ENCODE peak calls at places on chromosomes 5 and 9, in seven cellular contexts. One of them, this sample, is unnamed. For H3K9me3, the result is how much of the 10 kb centered on the place peaks cover.

GRCh38 chr5:133528841-133529240 is 83.5 kb downstream of the FSTL4 start:
- DNase-seq in colonic mucosa: no peak
- DNase-seq in right lobe of liver: no peak
- DNase-seq in PC-3: no peak
- DNase-seq in cardiac muscle cell: no peak
- DNase-seq in tibial nerve: no peak
- DNase-seq in left lung: no peak
- DNase-seq in this sample: no peak

GRCh38 chr9:16512281-16512680 is 358.2 kb downstream of the BNC2 start:
- DNase-seq in colonic mucosa: no peak
- DNase-seq in right lobe of liver: no peak
- DNase-seq in PC-3: peak
- DNase-seq in cardiac muscle cell: no peak
- DNase-seq in tibial nerve: no peak
- DNase-seq in left lung: no peak
- DNase-seq in this sample: no peak

GRCh38 chr9:133935328-133936040 is 56.6 kb downstream of the VAV2 start:
- DNase-seq in colonic mucosa: peak
- DNase-seq in right lobe of liver: peak
- DNase-seq in PC-3: no peak
- DNase-seq in cardiac muscle cell: peak
- DNase-seq in tibial nerve: peak
- DNase-seq in left lung: peak
- DNase-seq in this sample: no peak

GRCh38 chr5:145925353-145925752 is 11.0 kb upstream of the SH3RF2 start:
- DNase-seq in colonic mucosa: no peak
- DNase-seq in right lobe of liver: no peak
- DNase-seq in PC-3: peak
- DNase-seq in cardiac muscle cell: peak
- DNase-seq in tibial nerve: no peak
- DNase-seq in left lung: no peak
- DNase-seq in this sample: no peak

GRCh38 chr9:96256800-96257199 is 45.2 kb downstream of the HSD17B3 start:
- DNase-seq in colonic mucosa: no peak
- DNase-seq in right lobe of liver: no peak
- DNase-seq in PC-3: peak
- DNase-seq in cardiac muscle cell: peak
- DNase-seq in tibial nerve: no peak
- DNase-seq in left lung: no peak
- DNase-seq in this sample: no peak

GRCh38 chr9:36436909-36437308 is 36.8 kb upstream of the RNF38 start:
- DNase-seq in colonic mucosa: no peak
- DNase-seq in right lobe of liver: no peak
- DNase-seq in PC-3: no peak
- DNase-seq in cardiac muscle cell: peak
- DNase-seq in tibial nerve: no peak
- DNase-seq in left lung: peak
- DNase-seq in this sample: peak

GRCh38 chr5:8570529-8570928 is 701.6 kb downstream of the MTRR start:
- DNase-seq in colonic mucosa: no peak
- DNase-seq in right lobe of liver: no peak
- DNase-seq in PC-3: no peak
- DNase-seq in cardiac muscle cell: no peak
- DNase-seq in tibial nerve: no peak
- DNase-seq in left lung: no peak
- DNase-seq in this sample: no peak

GRCh38 chr9:129146441-129146933 is 31.6 kb downstream of the IER5L start:
- DNase-seq in colonic mucosa: no peak
- DNase-seq in right lobe of liver: no peak
- DNase-seq in PC-3: no peak
- DNase-seq in cardiac muscle cell: peak
- DNase-seq in tibial nerve: no peak
- DNase-seq in left lung: no peak
- DNase-seq in this sample: no peak

GRCh38 chr9:126980231-126980630 is 65.6 kb downstream of the RALGPS1 start:
- DNase-seq in colonic mucosa: no peak
- DNase-seq in right lobe of liver: no peak
- DNase-seq in PC-3: no peak
- DNase-seq in cardiac muscle cell: peak
- DNase-seq in tibial nerve: no peak
- DNase-seq in left lung: no peak
- DNase-seq in this sample: no peak

GRCh38 chr9:113598883-113599282 is 135.4 kb downstream of the RGS3 start:
- DNase-seq in colonic mucosa: no peak
- DNase-seq in right lobe of liver: no peak
- DNase-seq in PC-3: no peak
- DNase-seq in cardiac muscle cell: no peak
- DNase-seq in tibial nerve: no peak
- DNase-seq in left lung: no peak
- DNase-seq in this sample: no peak

GRCh38 chr9:71783120-71783523 is 14.8 kb upstream of the CEMIP2 start:
- DNase-seq in colonic mucosa: peak
- DNase-seq in right lobe of liver: peak
- DNase-seq in PC-3: peak
- DNase-seq in cardiac muscle cell: no peak
- DNase-seq in tibial nerve: no peak
- DNase-seq in left lung: no peak
- DNase-seq in this sample: peak

GRCh38 chr5:32506251-32506661 is 61.7 kb upstream of the ZFR start:
- DNase-seq in colonic mucosa: no peak
- DNase-seq in right lobe of liver: no peak
- DNase-seq in PC-3: peak
- DNase-seq in cardiac muscle cell: peak
- DNase-seq in tibial nerve: no peak
- DNase-seq in left lung: no peak
- DNase-seq in this sample: no peak

GRCh38 chr9:2780326-2780725 is 63.0 kb downstream of the KCNV2 start:
- DNase-seq in colonic mucosa: no peak
- DNase-seq in right lobe of liver: no peak
- DNase-seq in PC-3: no peak
- DNase-seq in cardiac muscle cell: no peak
- DNase-seq in tibial nerve: no peak
- DNase-seq in left lung: no peak
- DNase-seq in this sample: no peak

GRCh38 chr9:2780846-2781245 is 63.0 kb downstream of the PUM3 start:
- DNase-seq in colonic mucosa: no peak
- DNase-seq in right lobe of liver: no peak
- DNase-seq in PC-3: no peak
- DNase-seq in cardiac muscle cell: no peak
- DNase-seq in tibial nerve: no peak
- DNase-seq in left lung: no peak
- DNase-seq in this sample: no peak

GRCh38 chr9:2778816-2779215 is 61.5 kb downstream of the KCNV2 start:
- DNase-seq in colonic mucosa: no peak
- DNase-seq in right lobe of liver: no peak
- DNase-seq in PC-3: no peak
- DNase-seq in cardiac muscle cell: no peak
- DNase-seq in tibial nerve: no peak
- DNase-seq in left lung: no peak
- DNase-seq in this sample: no peak

GRCh38 chr9:2781336-2781735 is 62.6 kb downstream of the PUM3 start:
- DNase-seq in colonic mucosa: no peak
- DNase-seq in right lobe of liver: no peak
- DNase-seq in PC-3: no peak
- DNase-seq in cardiac muscle cell: no peak
- DNase-seq in tibial nerve: no peak
- DNase-seq in left lung: no peak
- DNase-seq in this sample: no peak

DNA sequence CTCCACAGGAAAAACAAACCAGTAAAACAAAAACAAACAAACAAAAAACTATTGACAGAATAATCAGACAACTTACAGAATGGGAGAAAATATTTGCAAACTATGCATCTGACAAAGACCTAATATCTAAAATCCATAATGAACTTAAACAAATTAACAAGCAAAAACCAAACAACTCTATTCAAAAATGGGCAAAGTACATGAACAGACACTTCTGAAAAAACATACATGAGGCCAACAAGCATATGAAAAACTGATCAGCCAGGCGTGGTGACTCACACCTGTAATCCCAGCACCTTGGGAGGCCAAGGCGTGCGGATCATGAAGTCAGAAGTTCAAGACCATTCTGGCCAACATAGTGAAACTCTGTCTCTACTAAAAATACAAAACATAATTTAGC is 60.1 kb downstream of the KCNV2 start:
- DNase-seq in colonic mucosa: no peak
- DNase-seq in right lobe of liver: no peak
- DNase-seq in PC-3: no peak
- DNase-seq in cardiac muscle cell: no peak
- DNase-seq in tibial nerve: no peak
- DNase-seq in left lung: no peak
- DNase-seq in this sample: no peak
- H3K9me3 ChIP-seq in colonic mucosa: under half
- H3K9me3 ChIP-seq in right lobe of liver: under half
- H3K9me3 ChIP-seq in PC-3: under half
- H3K9me3 ChIP-seq in cardiac muscle cell: under half
- H3K9me3 ChIP-seq in tibial nerve: under half
- H3K9me3 ChIP-seq in left lung: half or more
- H3K9me3 ChIP-seq in this sample: under half

DNA sequence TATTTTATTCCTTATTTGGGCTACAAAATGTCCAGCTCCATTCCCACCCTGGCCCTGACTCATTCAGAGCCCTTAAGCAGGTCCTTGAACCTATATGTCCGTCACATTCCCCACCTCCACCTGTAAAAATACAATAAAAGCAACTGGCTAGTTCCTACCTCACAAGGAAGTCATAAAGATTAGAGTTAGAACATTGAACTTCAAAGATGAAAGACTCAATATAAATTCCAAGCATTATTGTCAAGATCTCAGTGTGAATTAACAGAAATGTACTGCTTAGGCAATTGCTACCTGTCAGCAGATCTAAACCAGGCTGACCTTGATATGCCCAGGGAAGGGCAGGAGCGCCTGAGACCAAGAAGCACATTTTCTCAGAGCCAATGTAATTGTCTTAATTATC is 221.8 kb downstream of the ENC1 start:
- DNase-seq in colonic mucosa: peak
- DNase-seq in right lobe of liver: no peak
- DNase-seq in PC-3: no peak
- DNase-seq in cardiac muscle cell: no peak
- DNase-seq in tibial nerve: no peak
- DNase-seq in left lung: no peak
- DNase-seq in this sample: no peak
- H3K9me3 ChIP-seq in colonic mucosa: under half
- H3K9me3 ChIP-seq in right lobe of liver: under half
- H3K9me3 ChIP-seq in PC-3: under half
- H3K9me3 ChIP-seq in cardiac muscle cell: under half
- H3K9me3 ChIP-seq in tibial nerve: under half
- H3K9me3 ChIP-seq in left lung: under half
- H3K9me3 ChIP-seq in this sample: under half

GRCh38 chr5:141236516-141237313 is 8.5 kb upstream of the PCDHB15 start:
- DNase-seq in colonic mucosa: no peak
- DNase-seq in right lobe of liver: no peak
- DNase-seq in PC-3: no peak
- DNase-seq in cardiac muscle cell: no peak
- DNase-seq in tibial nerve: no peak
- DNase-seq in left lung: no peak
- DNase-seq in this sample: no peak
- H3K9me3 ChIP-seq in colonic mucosa: under half
- H3K9me3 ChIP-seq in right lobe of liver: under half
- H3K9me3 ChIP-seq in PC-3: under half
- H3K9me3 ChIP-seq in cardiac muscle cell: under half
- H3K9me3 ChIP-seq in tibial nerve: half or more
- H3K9me3 ChIP-seq in left lung: half or more
- H3K9me3 ChIP-seq in this sample: half or more

GRCh38 chr5:38556599-38557308 is at the start of gene LIFR:
- DNase-seq in colonic mucosa: peak
- DNase-seq in right lobe of liver: peak
- DNase-seq in PC-3: peak
- DNase-seq in cardiac muscle cell: peak
- DNase-seq in tibial nerve: peak
- DNase-seq in left lung: peak
- DNase-seq in this sample: peak
- H3K9me3 ChIP-seq in colonic mucosa: under half
- H3K9me3 ChIP-seq in right lobe of liver: under half
- H3K9me3 ChIP-seq in PC-3: under half
- H3K9me3 ChIP-seq in cardiac muscle cell: under half
- H3K9me3 ChIP-seq in tibial nerve: under half
- H3K9me3 ChIP-seq in left lung: under half
- H3K9me3 ChIP-seq in this sample: under half

DNA sequence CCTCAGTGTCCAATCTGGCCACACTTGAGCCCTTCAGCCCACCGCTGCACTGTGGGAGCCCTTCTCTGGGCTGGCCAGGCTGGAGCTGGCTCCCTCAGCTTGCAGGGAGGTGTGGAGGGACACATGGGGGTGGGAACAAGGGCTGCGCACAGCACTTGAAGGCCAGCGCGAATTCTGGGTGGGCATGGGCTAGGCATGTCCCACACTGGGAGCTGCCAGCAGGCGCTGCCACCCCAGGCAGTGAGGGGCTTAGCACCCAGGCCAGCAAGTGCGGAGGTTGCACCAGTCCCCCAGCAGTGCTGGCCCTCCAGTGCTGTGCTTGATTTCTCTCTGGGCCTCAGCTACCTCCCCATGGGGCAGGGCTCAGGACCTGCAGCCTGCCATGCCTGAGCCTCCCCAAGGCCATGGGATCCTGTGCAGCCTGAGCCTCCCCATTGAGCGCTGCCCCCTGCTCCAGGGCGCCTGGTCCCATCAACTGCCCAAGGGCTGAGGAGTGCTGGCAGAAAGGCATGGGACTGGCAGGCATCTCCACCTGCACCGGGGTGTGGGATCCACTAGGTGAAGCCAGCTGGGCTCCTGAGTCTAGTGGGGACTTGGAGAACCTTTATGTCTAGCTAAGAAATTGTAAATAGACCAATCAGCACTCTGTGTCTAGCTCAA is 148.2 kb downstream of the EMB start:
- DNase-seq in colonic mucosa: no peak
- DNase-seq in right lobe of liver: peak
- DNase-seq in PC-3: no peak
- DNase-seq in cardiac muscle cell: no peak
- DNase-seq in tibial nerve: no peak
- DNase-seq in left lung: peak
- DNase-seq in this sample: peak
- H3K9me3 ChIP-seq in colonic mucosa: under half
- H3K9me3 ChIP-seq in right lobe of liver: under half
- H3K9me3 ChIP-seq in PC-3: under half
- H3K9me3 ChIP-seq in cardiac muscle cell: under half
- H3K9me3 ChIP-seq in tibial nerve: under half
- H3K9me3 ChIP-seq in left lung: under half
- H3K9me3 ChIP-seq in this sample: under half